ENCODE peak calls at places on chromosome 19, in eight cellular contexts. R is T-helper 9 cell, D is A172, O is aorta, N is nephron progenitor cell, K is M059J, A is tibial artery, Q is progenitor cell of endocrine pancreas. X is an unnamed sample.

GRCh38 chr19:38263696-38264485 is 482 bp upstream of the SPINT2 start:
- DNase-seq in R (peak), D (peak), O (peak), N (peak), K (peak), A (no peak), Q (peak), X (peak)

GRCh38 chr19:4671182-4671851 is 1.2 kb upstream of the MYDGF start:
- DNase-seq in R (no peak), D (no peak), O (no peak), N (no peak), K (no peak), A (no peak), Q (no peak), X (no peak)

GRCh38 chr19:46049597-46049996 is 8.8 kb upstream of the IGFL4 start:
- DNase-seq in R (no peak), D (no peak), O (no peak), N (no peak), K (no peak), A (no peak), Q (no peak), X (no peak)

GRCh38 chr19:34213283-34213682 is 41.0 kb downstream of the LSM14A start:
- DNase-seq in R (no peak), D (no peak), O (no peak), N (no peak), K (no peak), A (no peak), Q (no peak), X (no peak)

GRCh38 chr19:48810151-48810550 is 678 bp downstream of the BCAT2 start:
- DNase-seq in R (no peak), D (no peak), O (no peak), N (no peak), K (no peak), A (no peak), Q (no peak), X (no peak)

GRCh38 chr19:47686679-47687450 is 26.4 kb upstream of the EHD2 start:
- DNase-seq in R (no peak), D (no peak), O (no peak), N (no peak), K (no peak), A (no peak), Q (no peak), X (no peak)

GRCh38 chr19:33399081-33399744 is 25.7 kb downstream of the CEBPG start:
- DNase-seq in R (no peak), D (no peak), O (peak), N (no peak), K (no peak), A (peak), Q (no peak), X (no peak)

GRCh38 chr19:1168877-1169791 is 4.9 kb downstream of the SBNO2 start:
- DNase-seq in R (no peak), D (peak), O (no peak), N (peak), K (peak), A (no peak), Q (no peak), X (peak)

GRCh38 chr19:15197275-15198005 is 3.4 kb downstream of the NOTCH3 start:
- DNase-seq in R (no peak), D (no peak), O (no peak), N (no peak), K (no peak), A (no peak), Q (no peak), X (no peak)

GRCh38 chr19:3336680-3337523 is 29.5 kb upstream of the NFIC start:
- DNase-seq in R (no peak), D (peak), O (peak), N (no peak), K (peak), A (peak), Q (no peak), X (peak)

GRCh38 chr19:35107541-35107939 is 8.1 kb upstream of the FXYD3 start:
- DNase-seq in R (no peak), D (peak), O (no peak), N (no peak), K (peak), A (no peak), Q (no peak), X (no peak)

X was measured in ureter.